ENCODE peak calls at places on chromosomes 5 and 9, in nine cellular contexts. C, N, Y, F, T, R, A, X and E are unnamed samples.

GRCh38 chr5:150235548-150235895 is 45.7 kb downstream of the SLC6A7 start:
- DNase-seq in N (no peak), R (no peak), C (no peak), T (no peak), F (no peak), X (no peak), Y (no peak), A (no peak), E (no peak)

GRCh38 chr5:154603978-154604679 is 126.1 kb upstream of the HAND1 start:
- DNase-seq in Y (no peak), X (no peak), A (no peak), T (no peak), N (no peak), F (peak), R (peak), C (no peak), E (no peak)

GRCh38 chr9:86801246-86801645 is 146.1 kb downstream of the GAS1 start:
- DNase-seq in X (no peak), F (peak), T (no peak), C (no peak), Y (no peak), R (peak), A (no peak), N (no peak), E (no peak)

GRCh38 chr5:112848116-112848811 is 12.8 kb upstream of the SRP19 start:
- DNase-seq in F (peak), Y (no peak), A (no peak), R (peak), X (peak), C (no peak), N (peak), T (peak), E (peak)

GRCh38 chr5:131379071-131379538 is 115.3 kb downstream of the CDC42SE2 start:
- DNase-seq in X (no peak), A (no peak), C (no peak), R (peak), T (peak), N (no peak), F (peak), Y (no peak), E (peak)

GRCh38 chr9:128438343-128439109 is 17.3 kb upstream of the ODF2 start:
- DNase-seq in R (peak), C (peak), Y (peak), F (peak), X (peak), A (peak), T (peak), N (peak), E (no peak)

GRCh38 chr9:109451311-109452025 is 46.6 kb downstream of the PTPN3 start:
- DNase-seq in F (no peak), Y (no peak), T (no peak), X (no peak), C (no peak), R (no peak), A (no peak), N (no peak), E (no peak)

GRCh38 chr9:72442212-72442607 is 77.2 kb upstream of the ZFAND5 start:
- DNase-seq in C (no peak), T (peak), X (no peak), R (peak), F (peak), A (no peak), N (peak), Y (no peak), E (peak)

GRCh38 chr9:98773721-98774120 is 22.6 kb downstream of the ANKS6 start:
- DNase-seq in Y (no peak), X (no peak), A (no peak), C (no peak), T (no peak), R (no peak), N (no peak), F (no peak), E (no peak)

GRCh38 chr5:1007681-1008450 is 736 bp upstream of the NKD2 start:
- DNase-seq in X (no peak), F (no peak), N (no peak), Y (no peak), A (no peak), R (no peak), T (no peak), C (no peak), E (no peak)

GRCh38 chr5:78855026-78855425 is 130.1 kb downstream of the ARSB start:
- DNase-seq in A (no peak), R (no peak), X (no peak), Y (no peak), T (no peak), N (no peak), C (no peak), F (no peak), E (no peak)

GRCh38 chr5:133753856-133754255 is 141.5 kb upstream of the FSTL4 start:
- DNase-seq in A (no peak), R (no peak), T (no peak), F (no peak), Y (no peak), N (no peak), X (no peak), C (no peak), E (no peak)

GRCh38 chr5:129122560-129122959 is 28.0 kb downstream of the ISOC1 start:
- DNase-seq in F (no peak), C (no peak), R (no peak), T (no peak), N (no peak), A (no peak), X (no peak), Y (no peak), E (no peak)

GRCh38 chr5:45038366-45038987 is 229.7 kb downstream of the MRPS30 start:
- DNase-seq in A (no peak), X (peak), C (no peak), F (peak), R (peak), N (no peak), Y (no peak), T (peak), E (no peak)

GRCh38 chr9:91164724-91165520 is 196.8 kb downstream of the AUH start:
- DNase-seq in Y (peak), X (no peak), R (peak), A (peak), F (peak), T (no peak), C (peak), N (peak), E (peak)

GRCh38 chr9:89295400-89295799 is 15.6 kb upstream of the CKS2 start:
- DNase-seq in A (no peak), C (no peak), F (peak), X (no peak), T (no peak), N (no peak), Y (no peak), R (no peak), E (no peak)